ENCODE peak calls at places on chromosomes 12 and 14, in four cellular contexts. One of them, this sample, is unnamed.

GRCh38 chr12:32983968-32984367 is 87.4 kb upstream of the PKP2 start:
- DNase-seq in NCI-H1417: no peak
- DNase-seq in A549: no peak
- DNase-seq in effector memory CD4-positive, alpha-beta T cell: no peak
- DNase-seq in this sample: peak; percentile 20

GRCh38 chr12:32435921-32436710 is 36.8 kb downstream of the FGD4 start:
- DNase-seq in NCI-H1417: no peak
- DNase-seq in A549: no peak
- DNase-seq in effector memory CD4-positive, alpha-beta T cell: no peak
- DNase-seq in this sample: no peak

GRCh38 chr12:50985322-50985721 is 33.0 kb downstream of the HIGD1C start:
- DNase-seq in NCI-H1417: no peak
- DNase-seq in A549: no peak
- DNase-seq in effector memory CD4-positive, alpha-beta T cell: no peak
- DNase-seq in this sample: no peak

GRCh38 chr12:46219892-46220655 is 48.8 kb downstream of the SLC38A1 start:
- DNase-seq in NCI-H1417: no peak
- DNase-seq in A549: no peak
- DNase-seq in effector memory CD4-positive, alpha-beta T cell: peak; percentile 70
- DNase-seq in this sample: no peak

GRCh38 chr12:7068240-7068993 is 7.9 kb downstream of the C1S start:
- DNase-seq in NCI-H1417: no peak
- DNase-seq in A549: no peak
- DNase-seq in effector memory CD4-positive, alpha-beta T cell: no peak
- DNase-seq in this sample: no peak

GRCh38 chr12:109844091-109844490 is 10.9 kb upstream of the TRPV4 start:
- DNase-seq in NCI-H1417: no peak
- DNase-seq in A549: no peak
- DNase-seq in effector memory CD4-positive, alpha-beta T cell: no peak
- DNase-seq in this sample: no peak

GRCh38 chr12:20808521-20808920 is 2.0 kb upstream of the SLCO1B3 start:
- DNase-seq in NCI-H1417: no peak
- DNase-seq in A549: no peak
- DNase-seq in effector memory CD4-positive, alpha-beta T cell: no peak
- DNase-seq in this sample: no peak

GRCh38 chr12:49543221-49543913 is 4.5 kb downstream of the KCNH3 start:
- DNase-seq in NCI-H1417: no peak
- DNase-seq in A549: no peak
- DNase-seq in effector memory CD4-positive, alpha-beta T cell: no peak
- DNase-seq in this sample: no peak

GRCh38 chr14:104110491-104111209 is 25.1 kb downstream of the ASPG start:
- DNase-seq in NCI-H1417: no peak
- DNase-seq in A549: no peak
- DNase-seq in effector memory CD4-positive, alpha-beta T cell: no peak
- DNase-seq in this sample: no peak

GRCh38 chr12:96986883-96987523 is 79.9 kb downstream of the NEDD1 start:
- DNase-seq in NCI-H1417: peak; percentile 71
- DNase-seq in A549: peak; percentile 25
- DNase-seq in effector memory CD4-positive, alpha-beta T cell: no peak
- DNase-seq in this sample: peak; percentile 50

GRCh38 chr14:99742509-99743487 is 50.4 kb upstream of the EML1 start:
- DNase-seq in NCI-H1417: no peak
- DNase-seq in A549: no peak
- DNase-seq in effector memory CD4-positive, alpha-beta T cell: no peak
- DNase-seq in this sample: no peak

GRCh38 chr12:94174576-94174975 is 26.2 kb downstream of the PLXNC1 start:
- DNase-seq in NCI-H1417: no peak
- DNase-seq in A549: no peak
- DNase-seq in effector memory CD4-positive, alpha-beta T cell: no peak
- DNase-seq in this sample: peak; percentile 54

GRCh38 chr12:16880864-16881285 is 274.9 kb upstream of the LMO3 start:
- DNase-seq in NCI-H1417: peak; percentile 91
- DNase-seq in A549: no peak
- DNase-seq in effector memory CD4-positive, alpha-beta T cell: no peak
- DNase-seq in this sample: no peak

GRCh38 chr12:132106921-132107320 is 37.2 kb downstream of the DDX51 start:
- DNase-seq in NCI-H1417: no peak
- DNase-seq in A549: no peak
- DNase-seq in effector memory CD4-positive, alpha-beta T cell: no peak
- DNase-seq in this sample: no peak

GRCh38 chr12:131436922-131437705 is 273.8 kb upstream of the SFSWAP start:
- DNase-seq in NCI-H1417: no peak
- DNase-seq in A549: no peak
- DNase-seq in effector memory CD4-positive, alpha-beta T cell: no peak
- DNase-seq in this sample: no peak

GRCh38 chr12:53287741-53288216 is 7.6 kb upstream of the PFDN5 start:
- DNase-seq in NCI-H1417: peak; percentile 23
- DNase-seq in A549: peak; percentile 82
- DNase-seq in effector memory CD4-positive, alpha-beta T cell: peak; percentile 63
- DNase-seq in this sample: peak; percentile 80

GRCh38 chr14:61581340-61581739 is 114.0 kb upstream of the HIF1A start:
- DNase-seq in NCI-H1417: no peak
- DNase-seq in A549: no peak
- DNase-seq in effector memory CD4-positive, alpha-beta T cell: no peak
- DNase-seq in this sample: no peak

GRCh38 chr12:42507589-42507988 is 82.0 kb downstream of the PRICKLE1 start:
- DNase-seq in NCI-H1417: no peak
- DNase-seq in A549: no peak
- DNase-seq in effector memory CD4-positive, alpha-beta T cell: no peak
- DNase-seq in this sample: no peak

GRCh38 chr12:39010406-39010805 is 105.0 kb upstream of the CPNE8 start:
- DNase-seq in NCI-H1417: no peak
- DNase-seq in A549: no peak
- DNase-seq in effector memory CD4-positive, alpha-beta T cell: no peak
- DNase-seq in this sample: no peak

GRCh38 chr12:6182279-6182898 is 17.8 kb upstream of the CD9 start:
- DNase-seq in NCI-H1417: peak; percentile 63
- DNase-seq in A549: no peak
- DNase-seq in effector memory CD4-positive, alpha-beta T cell: no peak
- DNase-seq in this sample: no peak

GRCh38 chr12:87082756-87083155 is 826.6 kb upstream of the MGAT4C start:
- DNase-seq in NCI-H1417: no peak
- DNase-seq in A549: no peak
- DNase-seq in effector memory CD4-positive, alpha-beta T cell: no peak
- DNase-seq in this sample: no peak

GRCh38 chr14:57865450-57866198 is at the start of gene SLC35F4:
- DNase-seq in NCI-H1417: peak; percentile 92
- DNase-seq in A549: peak; percentile 5
- DNase-seq in effector memory CD4-positive, alpha-beta T cell: no peak
- DNase-seq in this sample: no peak

GRCh38 chr14:49792618-49793017 is 24.7 kb downstream of the KLHDC2 start:
- DNase-seq in NCI-H1417: no peak
- DNase-seq in A549: no peak
- DNase-seq in effector memory CD4-positive, alpha-beta T cell: no peak
- DNase-seq in this sample: no peak

GRCh38 chr12:63045020-63045860 is 105.8 kb downstream of the AVPR1A start:
- DNase-seq in NCI-H1417: no peak
- DNase-seq in A549: no peak
- DNase-seq in effector memory CD4-positive, alpha-beta T cell: no peak
- DNase-seq in this sample: no peak

GRCh38 chr12:90925562-90925961 is 29.4 kb downstream of the CCER1 start:
- DNase-seq in NCI-H1417: no peak
- DNase-seq in A549: no peak
- DNase-seq in effector memory CD4-positive, alpha-beta T cell: no peak
- DNase-seq in this sample: no peak

GRCh38 chr12:916712-917445 is 32.6 kb downstream of the RAD52 start:
- DNase-seq in NCI-H1417: no peak
- DNase-seq in A549: no peak
- DNase-seq in effector memory CD4-positive, alpha-beta T cell: no peak
- DNase-seq in this sample: no peak

GRCh38 chr14:84162658-84163057 is 1367.3 kb upstream of the FLRT2 start:
- DNase-seq in NCI-H1417: peak; percentile 41
- DNase-seq in A549: no peak
- DNase-seq in effector memory CD4-positive, alpha-beta T cell: no peak
- DNase-seq in this sample: no peak

GRCh38 chr12:74111688-74112360 is 425.8 kb upstream of the ATXN7L3B start:
- DNase-seq in NCI-H1417: peak; percentile 17
- DNase-seq in A549: no peak
- DNase-seq in effector memory CD4-positive, alpha-beta T cell: no peak
- DNase-seq in this sample: peak; percentile 43

GRCh38 chr12:58342736-58343135 is 401.4 kb downstream of the ATP23 start:
- DNase-seq in NCI-H1417: no peak
- DNase-seq in A549: no peak
- DNase-seq in effector memory CD4-positive, alpha-beta T cell: no peak
- DNase-seq in this sample: no peak

GRCh38 chr12:115464008-115464672 is 780.2 kb upstream of the TBX3 start:
- DNase-seq in NCI-H1417: no peak
- DNase-seq in A549: no peak
- DNase-seq in effector memory CD4-positive, alpha-beta T cell: no peak
- DNase-seq in this sample: no peak

GRCh38 chr14:51444381-51445000 is 204.4 kb downstream of the TMX1 start:
- DNase-seq in NCI-H1417: no peak
- DNase-seq in A549: no peak
- DNase-seq in effector memory CD4-positive, alpha-beta T cell: no peak
- DNase-seq in this sample: no peak

GRCh38 chr12:106223485-106224391 is 24.1 kb downstream of the CKAP4 start:
- DNase-seq in NCI-H1417: peak; percentile 72
- DNase-seq in A549: peak; percentile 90
- DNase-seq in effector memory CD4-positive, alpha-beta T cell: peak; percentile 54
- DNase-seq in this sample: peak; percentile 79

GRCh38 chr12:116534341-116535121 is 24.6 kb upstream of the MAP1LC3B2 start:
- DNase-seq in NCI-H1417: peak; percentile 33
- DNase-seq in A549: no peak
- DNase-seq in effector memory CD4-positive, alpha-beta T cell: no peak
- DNase-seq in this sample: peak; percentile 6

This sample was measured in NAMALWA.